ENCODE peak calls at places on chromosomes 13 and 19, in four cellular contexts. F, Q, N and H are unnamed samples.

GRCh38 chr13:20691616-20692015 is 11.9 kb upstream of the IL17D start:
- DNase-seq in N (no peak), Q (no peak), F (no peak), H (no peak)

GRCh38 chr19:29492761-29493160 is 33.0 kb upstream of the VSTM2B start:
- DNase-seq in Q (no peak), F (no peak), N (peak; percentile 33), H (no peak)

GRCh38 chr19:18173054-18173571 is 500 bp upstream of the IFI30 start:
- DNase-seq in Q (no peak), N (no peak), F (no peak), H (no peak)

GRCh38 chr19:50492303-50493052 is 15.8 kb upstream of the GARIN5A start:
- DNase-seq in Q (no peak), F (no peak), N (no peak), H (no peak)

GRCh38 chr13:19605161-19605955 is 28.1 kb upstream of the MPHOSPH8 start:
- DNase-seq in N (no peak), F (no peak), Q (no peak), H (peak; percentile 53)

GRCh38 chr19:20164456-20164855 is 2.6 kb upstream of the ZNF486 start:
- DNase-seq in N (no peak), F (no peak), Q (no peak), H (no peak)

GRCh38 chr13:78978381-78978998 is 319.5 kb upstream of the OBI1 start:
- DNase-seq in N (no peak), Q (peak; percentile 43), F (peak; percentile 60), H (no peak)

GRCh38 chr13:95191821-95192220 is 109.4 kb downstream of the ABCC4 start:
- DNase-seq in F (peak; percentile 95), N (no peak), Q (peak; percentile 37), H (peak; percentile 91)

GRCh38 chr19:49244256-49244655 is 80.7 kb downstream of the SLC6A16 start:
- DNase-seq in N (peak; percentile 80), Q (no peak), F (no peak), H (no peak)